ENCODE peak calls at places on chromosomes 7 and 10, in five cellular contexts. R, J, I, P and E are unnamed samples.

GRCh38 chr10:110978204-110978603 is 58.8 kb downstream of the SHOC2 start:
- DNase-seq in J (no peak), R (no peak), I (no peak), P (no peak), E (no peak)

GRCh38 chr7:35593896-35594295 is 101.0 kb downstream of the HERPUD2 start:
- DNase-seq in P (no peak), R (no peak), I (no peak), J (peak; percentile 46), E (no peak)

GRCh38 chr10:84837041-84837766 is 508.8 kb downstream of the CCSER2 start:
- DNase-seq in I (no peak), R (no peak), J (no peak), P (no peak), E (peak; percentile 30)

GRCh38 chr10:86294346-86295265 is 72.0 kb downstream of the GRID1 start:
- DNase-seq in I (no peak), R (no peak), J (no peak), P (no peak), E (no peak)

GRCh38 chr10:10508241-10508640 is 509.4 kb upstream of the CELF2 start:
- DNase-seq in J (no peak), I (no peak), R (no peak), P (no peak), E (no peak)

GRCh38 chr10:123559066-123559822 is 106.9 kb upstream of the GPR26 start:
- DNase-seq in R (peak; percentile 71), J (peak; percentile 71), I (peak; percentile 88), P (peak; percentile 65), E (peak; percentile 68)

GRCh38 chr7:13802651-13803050 is 186.8 kb downstream of the ETV1 start:
- DNase-seq in I (no peak), R (no peak), P (no peak), J (no peak), E (no peak)

GRCh38 chr7:65746398-65746669 is 126.5 kb upstream of the VKORC1L1 start:
- DNase-seq in J (no peak), P (no peak), I (no peak), R (peak; percentile 64), E (no peak)

GRCh38 chr7:106864298-106865081 is 592 bp upstream of the PIK3CG start:
- DNase-seq in I (no peak), J (no peak), P (no peak), R (no peak), E (no peak)

GRCh38 chr7:71414490-71414889 is 282.5 kb downstream of the GALNT17 start:
- DNase-seq in I (no peak), R (no peak), J (no peak), P (no peak), E (no peak)

GRCh38 chr7:44392618-44393010 is 67.2 kb upstream of the CAMK2B start:
- DNase-seq in I (no peak), J (no peak), R (no peak), P (no peak), E (no peak)

GRCh38 chr7:48389977-48390376 is 218.7 kb downstream of the ABCA13 start:
- DNase-seq in P (no peak), J (no peak), I (no peak), R (peak; percentile 6), E (no peak)

GRCh38 chr7:3427957-3428356 is 126.9 kb downstream of the SDK1 start:
- DNase-seq in R (no peak), P (no peak), I (no peak), J (peak; percentile 4), E (no peak)

GRCh38 chr7:130180571-130180971 is 24.6 kb downstream of the TMEM209 start:
- DNase-seq in R (peak; percentile 14), J (peak; percentile 69), I (no peak), P (no peak), E (no peak)

GRCh38 chr10:128884496-128884895 is 582.5 kb upstream of the MGMT start:
- DNase-seq in P (no peak), J (no peak), I (no peak), R (no peak), E (no peak)

GRCh38 chr7:89914673-89915072 is 239.6 kb upstream of the STEAP1 start:
- DNase-seq in P (no peak), I (no peak), R (no peak), J (no peak), E (no peak)

GRCh38 chr10:118500477-118501104 is 94.9 kb downstream of the PRLHR start:
- DNase-seq in R (no peak), I (no peak), P (no peak), J (no peak), E (no peak)

GRCh38 chr7:5776894-5777645 is 4.4 kb downstream of the RNF216 start:
- DNase-seq in P (no peak), I (no peak), R (no peak), J (peak; percentile 20), E (no peak)

GRCh38 chr10:114195079-114195478 is 15.9 kb downstream of the TDRD1 start:
- DNase-seq in J (no peak), P (no peak), I (no peak), R (no peak), E (no peak)

GRCh38 chr7:15687645-15688025 is 1.2 kb upstream of the MEOX2 start:
- DNase-seq in I (no peak), J (no peak), R (peak; percentile 28), P (peak; percentile 34), E (no peak)

GRCh38 chr7:15684834-15685233 is 1.6 kb downstream of the MEOX2 start:
- DNase-seq in R (peak; percentile 52), I (no peak), P (peak; percentile 31), J (no peak), E (no peak)

GRCh38 chr7:15686957-15687644 is 618 bp upstream of the MEOX2 start:
- DNase-seq in J (no peak), R (peak; percentile 38), I (peak; percentile 75), P (no peak), E (no peak)

GRCh38 chr7:15685358-15686181 is 913 bp downstream of the MEOX2 start:
- DNase-seq in P (peak; percentile 71), I (peak; percentile 75), R (peak; percentile 86), J (no peak), E (peak; percentile 24)

GRCh38 chr7:15686209-15686956 is at the start of gene MEOX2:
- DNase-seq in J (no peak), R (peak; percentile 90), I (peak; percentile 83), P (peak; percentile 85), E (no peak)
- TF ChIP-seq CTCF in J (no peak), R (no peak), I (no peak), P (no peak), E (no peak)

GRCh38 chr7:75950111-75950681 is 35.2 kb downstream of the POR start:
- DNase-seq in J (no peak), R (no peak), I (peak; percentile 46), P (no peak), E (no peak)
- TF ChIP-seq CTCF in J (no peak), R (no peak), I (no peak), P (peak; percentile 30), E (no peak)

DNA sequence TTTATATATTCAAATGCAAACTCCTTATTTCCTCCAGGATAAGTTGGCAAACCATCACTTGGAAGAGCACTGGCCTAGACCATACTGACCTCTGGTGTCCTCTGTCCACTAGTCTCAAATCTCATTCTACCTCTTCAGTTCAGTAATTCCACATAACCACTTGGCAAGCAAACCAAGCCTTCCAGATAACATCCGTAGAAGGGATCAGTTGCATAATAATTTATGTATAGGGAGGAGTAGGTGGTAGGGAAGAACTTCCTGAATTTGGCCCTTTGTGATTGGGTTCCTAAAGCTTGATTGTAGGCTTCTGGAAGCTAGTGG is 55.0 kb downstream of the WAC start:
- DNase-seq in R (peak; percentile 57), I (no peak), J (no peak), P (no peak), E (no peak)
- TF ChIP-seq CTCF in R (no peak), I (no peak), J (no peak), P (peak; percentile 32), E (no peak)

GRCh38 chr7:134378562-134378961 is 61.8 kb upstream of the SLC35B4 start:
- DNase-seq in P (no peak), R (no peak), J (no peak), I (no peak), E (no peak)
- TF ChIP-seq CTCF in P (no peak), R (no peak), J (no peak), I (no peak), E (no peak)